ENCODE peak calls at places on chromosomes 1 and 21, in ten cellular contexts. O is GM12864, K is foreskin fibroblast, W is AG10803, I is transverse colon, J is GM12865, N is left ventricle myocardium inferior, Z is mucosa of descending colon, M is IMR-90, G is fibroblast of pulmonary artery. D is an unnamed sample.

GRCh38 chr1:215567491-215568286 is 585 bp downstream of the KCTD3 start:
- DNase-seq in O (peak; percentile 24), K (peak; percentile 46), W (peak; percentile 54), I (peak; percentile 51), J (peak; percentile 65), N (peak; percentile 30), Z (peak; percentile 70), M (peak; percentile 46), G (peak; percentile 56), D (peak; percentile 50)

GRCh38 chr21:45281411-45282282 is 6.0 kb downstream of the POFUT2 start:
- DNase-seq in O (no peak), K (no peak), W (no peak), I (peak; percentile 6), J (no peak), N (no peak), Z (peak; percentile 19), M (no peak), G (no peak), D (no peak)

GRCh38 chr21:42039470-42039901 is 29.3 kb upstream of the ZBTB21 start:
- DNase-seq in O (no peak), K (peak; percentile 65), W (peak; percentile 90), I (no peak), J (no peak), N (no peak), Z (no peak), M (peak; percentile 85), G (peak; percentile 73), D (peak; percentile 71)

GRCh38 chr1:29623501-29623900 is 387.2 kb downstream of the PTPRU start:
- DNase-seq in O (no peak), K (no peak), W (no peak), I (no peak), J (no peak), N (no peak), Z (no peak), M (no peak), G (no peak), D (no peak)

GRCh38 chr1:234262754-234263105 is 110.5 kb upstream of the COA6 start:
- DNase-seq in O (no peak), K (no peak), W (peak; percentile 37), I (no peak), J (no peak), N (no peak), Z (no peak), M (peak; percentile 19), G (no peak), D (peak; percentile 1)

GRCh38 chr1:151539321-151540020 is 638 bp upstream of the TUFT1 start:
- DNase-seq in O (peak; percentile 64), K (peak; percentile 74), W (peak; percentile 80), I (peak; percentile 95), J (peak; percentile 76), N (peak; percentile 59), Z (peak; percentile 95), M (peak; percentile 96), G (peak; percentile 95), D (peak; percentile 92)

GRCh38 chr1:241048558-241048957 is 308.4 kb downstream of the RGS7 start:
- DNase-seq in O (no peak), K (no peak), W (no peak), I (no peak), J (no peak), N (no peak), Z (no peak), M (no peak), G (no peak), D (no peak)

GRCh38 chr1:183986941-183987340 is 50.6 kb downstream of the COLGALT2 start:
- DNase-seq in O (no peak), K (no peak), W (peak; percentile 57), I (no peak), J (no peak), N (no peak), Z (no peak), M (peak; percentile 59), G (no peak), D (no peak)

GRCh38 chr1:31977361-31978131 is 36.1 kb upstream of the KHDRBS1 start:
- DNase-seq in O (no peak), K (peak; percentile 52), W (peak; percentile 94), I (no peak), J (peak; percentile 50), N (no peak), Z (no peak), M (peak; percentile 47), G (peak; percentile 69), D (peak; percentile 71)

GRCh38 chr1:76961181-76961580 is 93.9 kb downstream of the ST6GALNAC5 start:
- DNase-seq in O (no peak), K (peak; percentile 44), W (peak; percentile 83), I (no peak), J (no peak), N (no peak), Z (no peak), M (peak; percentile 33), G (no peak), D (no peak)

GRCh38 chr1:202578001-202578500 is 132.2 kb downstream of the SYT2 start:
- DNase-seq in O (no peak), K (no peak), W (peak; percentile 56), I (no peak), J (no peak), N (no peak), Z (no peak), M (peak; percentile 87), G (peak; percentile 47), D (peak; percentile 81)

GRCh38 chr1:245501635-245502034 is 346.9 kb downstream of the KIF26B start:
- DNase-seq in O (no peak), K (no peak), W (no peak), I (no peak), J (no peak), N (no peak), Z (no peak), M (no peak), G (no peak), D (no peak)
- H3K4me3 ChIP-seq in O (no peak overlapping the region), K (no peak overlapping the region), W (no peak overlapping the region), I (no peak overlapping the region), J (no peak overlapping the region), N (no peak overlapping the region), Z (no peak overlapping the region), M (no peak overlapping the region), G (no peak overlapping the region), D (no peak overlapping the region)

GRCh38 chr1:78375996-78376395 is 114.8 kb upstream of the PTGFR start:
- DNase-seq in O (no peak), K (peak; percentile 57), W (peak; percentile 82), I (no peak), J (peak; percentile 23), N (no peak), Z (no peak), M (peak; percentile 48), G (peak; percentile 11), D (peak; percentile 59)

GRCh38 chr1:78370779-78371482 is 119.8 kb upstream of the PTGFR start:
- DNase-seq in O (no peak), K (peak; percentile 72), W (peak; percentile 94), I (no peak), J (peak; percentile 47), N (no peak), Z (no peak), M (peak; percentile 89), G (peak; percentile 61), D (peak; percentile 93)

GRCh38 chr1:78367700-78368099 is 123.1 kb upstream of the PTGFR start:
- DNase-seq in O (no peak), K (no peak), W (no peak), I (no peak), J (no peak), N (no peak), Z (no peak), M (no peak), G (no peak), D (no peak)

GRCh38 chr1:78369546-78369945 is 121.2 kb upstream of the PTGFR start:
- DNase-seq in O (no peak), K (peak; percentile 18), W (peak; percentile 42), I (no peak), J (no peak), N (no peak), Z (no peak), M (peak; percentile 24), G (peak; percentile 58), D (peak; percentile 59)

DNA sequence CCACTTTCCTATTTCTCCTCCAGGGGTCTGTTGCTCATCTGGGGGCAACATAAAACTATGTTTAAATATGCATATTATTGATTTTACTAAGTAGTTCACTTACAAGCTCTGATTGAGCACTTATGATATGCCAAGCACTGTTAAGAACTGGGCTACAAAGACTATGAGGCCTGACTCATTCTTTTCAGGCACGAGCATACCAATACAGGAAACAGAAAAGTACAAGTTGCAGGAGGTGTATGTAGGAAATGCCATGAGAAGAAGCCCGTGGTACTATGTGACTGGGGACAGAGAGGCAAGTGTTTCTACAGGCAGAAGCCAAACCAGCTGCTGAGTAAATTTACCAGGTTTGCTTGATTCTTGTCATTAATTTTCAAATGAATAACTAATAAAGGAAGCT is 120.4 kb upstream of the PTGFR start:
- DNase-seq in O (no peak), K (peak; percentile 64), W (peak; percentile 78), I (no peak), J (peak; percentile 59), N (no peak), Z (no peak), M (peak; percentile 73), G (peak; percentile 66), D (peak; percentile 85)
- TF ChIP-seq CTCF in O (no peak), K (no peak), W (no peak), I (no peak), J (no peak), N (no peak), Z (no peak), M (no peak), G (no peak), D (no peak)

GRCh38 chr1:155648207-155649147 is 38.5 kb downstream of the MSTO1 start:
- DNase-seq in O (no peak), K (peak; percentile 80), W (peak; percentile 91), I (no peak), J (no peak), N (no peak), Z (no peak), M (peak; percentile 94), G (peak; percentile 98), D (peak; percentile 92)
- H3K4me3 ChIP-seq in O (no peak overlapping the region), K (peak overlapping the region; percentile 44), W (peak overlapping the region; percentile 61), I (no peak overlapping the region), J (no peak overlapping the region), N (no peak overlapping the region), Z (no peak overlapping the region), M (peak overlapping the region; percentile 32), G (peak overlapping the region; percentile 50), D (peak overlapping the region; percentile 9)

GRCh38 chr1:205741681-205742080 is 8.3 kb downstream of the NUCKS1 start:
- DNase-seq in O (no peak), K (no peak), W (no peak), I (no peak), J (no peak), N (no peak), Z (no peak), M (no peak), G (no peak), D (no peak)

GRCh38 chr1:205735218-205735617 is 14.8 kb downstream of the NUCKS1 start:
- DNase-seq in O (no peak), K (no peak), W (no peak), I (no peak), J (no peak), N (no peak), Z (no peak), M (no peak), G (no peak), D (no peak)

GRCh38 chr1:205744403-205744802 is 5.6 kb downstream of the NUCKS1 start:
- DNase-seq in O (no peak), K (no peak), W (no peak), I (no peak), J (no peak), N (no peak), Z (no peak), M (no peak), G (no peak), D (no peak)

GRCh38 chr1:205743977-205744376 is 6.0 kb downstream of the NUCKS1 start:
- DNase-seq in O (no peak), K (no peak), W (no peak), I (no peak), J (no peak), N (no peak), Z (no peak), M (no peak), G (no peak), D (no peak)

GRCh38 chr1:205739348-205740160 is 10.4 kb downstream of the NUCKS1 start:
- DNase-seq in O (no peak), K (peak; percentile 60), W (peak; percentile 60), I (no peak), J (no peak), N (no peak), Z (no peak), M (peak; percentile 94), G (peak; percentile 67), D (peak; percentile 92)
- TF ChIP-seq CTCF in O (no peak), K (peak; percentile 39), W (peak; percentile 24), I (no peak), J (no peak), N (no peak), Z (no peak), M (peak; percentile 38), G (peak; percentile 32), D (peak; percentile 50)